ENCODE peak calls at places on chromosomes 16 and 17, in four cellular contexts. F, P, M and I are unnamed samples.

GRCh38 chr17:13531701-13532100 is 70.0 kb downstream of the HS3ST3A1 start:
- DNase-seq in F (no peak), M (no peak), P (no peak), I (no peak)

GRCh38 chr16:7350801-7351200 is 18.2 kb downstream of the RBFOX1 start:
- DNase-seq in P (no peak), F (no peak), M (no peak), I (no peak)

GRCh38 chr17:41393294-41393693 is 4.1 kb downstream of the KRT31 start:
- DNase-seq in P (no peak), F (no peak), M (no peak), I (no peak)

GRCh38 chr16:80680046-80680445 is 124.4 kb downstream of the CDYL2 start:
- DNase-seq in P (no peak), M (no peak), F (no peak), I (no peak)

GRCh38 chr16:30581462-30581861 is 4.0 kb downstream of the ZNF785 start:
- DNase-seq in P (no peak), F (no peak), M (no peak), I (no peak)

GRCh38 chr17:48997827-48998556 is 807 bp downstream of the IGF2BP1 start:
- DNase-seq in P (no peak), M (no peak), F (no peak), I (no peak)

GRCh38 chr17:71633391-71633849 is 487.4 kb upstream of the SOX9 start:
- DNase-seq in F (peak), M (peak), P (no peak), I (peak)

GRCh38 chr16:67040906-67041305 is 12.0 kb downstream of the CBFB start:
- DNase-seq in F (no peak), M (peak), P (no peak), I (no peak)

GRCh38 chr16:11133344-11133921 is 122.6 kb downstream of the SOCS1 start:
- DNase-seq in P (peak), F (peak), M (peak), I (peak)

GRCh38 chr16:17382949-17383348 is 87.8 kb downstream of the XYLT1 start:
- DNase-seq in F (no peak), M (no peak), P (no peak), I (no peak)

GRCh38 chr16:87553174-87553573 is 49.1 kb upstream of the JPH3 start:
- DNase-seq in M (no peak), P (no peak), F (no peak), I (no peak)

GRCh38 chr16:89687092-89687940 is 827 bp downstream of the CDK10 start:
- DNase-seq in M (peak), F (peak), P (no peak), I (no peak)

GRCh38 chr16:72827907-72828306 is 220.0 kb downstream of the ZFHX3 start:
- DNase-seq in M (no peak), P (no peak), F (no peak), I (no peak)

GRCh38 chr17:38415250-38416194 is 12.7 kb upstream of the ARHGAP23 start:
- DNase-seq in M (peak), P (no peak), F (no peak), I (no peak)

GRCh38 chr17:57295526-57296023 is 39.3 kb downstream of the MSI2 start:
- DNase-seq in F (no peak), P (no peak), M (no peak), I (no peak)

GRCh38 chr17:1203111-1203966 is 23.6 kb upstream of the ABR start:
- DNase-seq in P (peak), M (peak), F (peak), I (no peak)

GRCh38 chr17:55303701-55304145 is 39.0 kb downstream of the HLF start:
- DNase-seq in F (no peak), M (no peak), P (no peak), I (no peak)

GRCh38 chr16:89841275-89841674 is 13.0 kb downstream of the SPIRE2 start:
- DNase-seq in F (no peak), P (no peak), M (no peak), I (no peak)

GRCh38 chr17:8966926-8967325 is 1.4 kb upstream of the PIK3R5 start:
- DNase-seq in P (no peak), F (no peak), M (no peak), I (no peak)

GRCh38 chr17:18143044-18143936 is 34.7 kb downstream of the MYO15A start:
- DNase-seq in P (no peak), M (no peak), F (no peak), I (no peak)
- TF ChIP-seq CTCF in P (no peak), M (peak), F (no peak), I (peak)

GRCh38 chr16:52191533-52192134 is 355.3 kb downstream of the TOX3 start:
- DNase-seq in M (peak), F (peak), P (peak), I (peak)
- H3K4me3 ChIP-seq in M (no peak), F (no peak), P (no peak), I (no peak)

DNA sequence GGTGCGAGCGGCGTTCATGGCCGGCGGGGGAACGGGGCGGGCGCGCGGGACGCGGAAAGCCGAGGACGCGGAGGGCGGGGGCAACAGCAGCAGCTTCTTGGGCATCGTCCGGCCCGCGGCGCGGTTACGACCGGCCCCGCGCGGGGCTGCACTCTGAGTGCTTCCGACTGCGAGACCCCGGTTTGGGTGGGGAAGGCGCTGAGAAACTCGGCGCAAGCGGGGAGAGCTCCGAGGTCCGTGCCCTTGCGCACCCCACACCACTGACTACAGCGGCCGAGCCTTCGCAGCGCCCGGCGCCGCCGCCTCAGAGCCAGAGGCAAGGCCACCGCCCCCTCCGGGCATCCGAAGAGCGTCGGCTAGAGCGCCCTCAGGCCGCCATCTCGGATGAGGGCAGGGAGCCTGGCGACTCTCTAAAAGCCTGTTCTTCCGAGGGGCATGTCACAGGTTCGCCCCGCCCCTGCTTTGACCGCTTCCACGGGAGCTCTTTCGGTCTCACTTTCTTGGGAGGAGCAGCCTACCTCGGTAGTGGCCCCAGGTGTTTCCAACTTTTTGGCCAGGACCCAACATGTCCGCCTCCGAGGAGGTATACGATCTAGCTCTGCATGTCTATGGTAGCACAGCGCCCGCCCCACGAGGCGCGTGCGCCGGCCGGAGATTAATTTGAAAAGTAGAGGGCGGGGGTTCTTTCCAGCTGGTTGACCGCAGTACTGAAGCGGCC is at the start of gene PRPSAP1:
- DNase-seq in P (peak), M (peak), F (peak), I (no peak)
- TF ChIP-seq CTCF in P (peak), M (peak), F (peak), I (peak)

GRCh38 chr17:40345161-40346034 is 19.1 kb downstream of the GJD3 start:
- DNase-seq in P (peak), M (no peak), F (peak), I (no peak)

GRCh38 chr17:40346061-40346767 is 18.3 kb downstream of the GJD3 start:
- DNase-seq in P (no peak), F (peak), M (no peak), I (no peak)

GRCh38 chr17:40343126-40344119 is 21.1 kb downstream of the GJD3 start:
- DNase-seq in M (no peak), P (peak), F (peak), I (no peak)

GRCh38 chr17:40342575-40343058 is 21.9 kb downstream of the GJD3 start:
- DNase-seq in F (peak), P (no peak), M (no peak), I (no peak)

DNA sequence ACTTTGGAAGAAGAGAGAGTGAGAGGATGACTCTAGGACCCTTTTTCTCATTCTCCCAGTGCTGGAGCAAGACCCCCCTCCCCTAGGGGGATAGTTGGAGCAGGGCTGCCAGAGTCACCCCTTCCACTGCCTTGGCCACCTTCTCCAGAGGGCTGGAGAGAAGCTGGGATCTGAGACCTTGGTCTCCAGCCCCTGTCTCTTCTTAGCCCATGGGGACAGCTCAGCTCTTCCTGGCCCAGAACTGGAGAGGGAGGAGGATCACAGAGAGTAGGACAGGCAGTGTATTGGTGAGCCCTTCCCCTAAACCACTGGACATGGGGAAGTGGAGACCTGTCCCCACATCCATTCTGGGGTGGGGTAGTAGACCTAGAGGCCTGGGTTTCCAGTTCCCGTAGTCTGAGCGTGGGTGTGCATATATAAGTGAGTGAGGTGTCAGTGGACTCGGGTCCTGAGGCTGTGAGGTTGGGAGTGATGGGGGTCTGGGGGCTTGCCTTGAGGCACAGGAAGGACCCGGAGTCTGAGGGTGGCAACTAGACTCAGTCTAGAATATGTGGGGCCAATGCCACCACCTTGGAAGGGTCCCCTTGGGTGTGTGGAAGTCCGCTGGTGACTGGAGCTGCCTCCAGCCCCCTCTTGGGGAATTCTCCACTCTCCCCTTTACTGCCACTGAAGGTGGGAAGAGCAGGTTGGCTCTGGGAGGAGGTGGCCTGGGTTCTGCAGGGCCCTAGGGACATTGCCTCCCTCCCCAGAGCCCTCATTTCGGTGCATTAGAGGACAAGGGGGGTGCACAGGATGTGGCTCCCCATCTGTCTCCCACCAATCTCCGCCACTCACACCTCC is 20.0 kb downstream of the GJD3 start:
- DNase-seq in F (no peak), P (no peak), M (no peak), I (no peak)
- H3K4me3 ChIP-seq in F (peak), P (peak), M (peak), I (peak)